ENCODE peak calls at places on chromosomes 7 and 10, in four cellular contexts. One of them, this sample, is unnamed.

GRCh38 chr10:15489431-15489830 is 118.3 kb upstream of the FAM171A1 start:
- DNase-seq in stimulated activated CD4-positive, alpha-beta T cell treated with anti-CD3 and anti-CD28 coated beads, Interleukin-4, amount 100 ng/mL, for 24 hours: no peak
- DNase-seq in fibroblast of pulmonary artery: no peak
- DNase-seq in DMS53: no peak
- DNase-seq in this sample: no peak

GRCh38 chr10:119203006-119203405 is 4.4 kb upstream of the GRK5 start:
- DNase-seq in stimulated activated CD4-positive, alpha-beta T cell treated with anti-CD3 and anti-CD28 coated beads, Interleukin-4, amount 100 ng/mL, for 24 hours: no peak
- DNase-seq in fibroblast of pulmonary artery: no peak
- DNase-seq in DMS53: no peak
- DNase-seq in this sample: no peak

GRCh38 chr10:79142064-79142491 is 73.3 kb downstream of the ZMIZ1 start:
- DNase-seq in stimulated activated CD4-positive, alpha-beta T cell treated with anti-CD3 and anti-CD28 coated beads, Interleukin-4, amount 100 ng/mL, for 24 hours: no peak
- DNase-seq in fibroblast of pulmonary artery: peak
- DNase-seq in DMS53: no peak
- DNase-seq in this sample: no peak

GRCh38 chr10:88152720-88153119 is 289.3 kb downstream of the PTEN start:
- DNase-seq in stimulated activated CD4-positive, alpha-beta T cell treated with anti-CD3 and anti-CD28 coated beads, Interleukin-4, amount 100 ng/mL, for 24 hours: peak
- DNase-seq in fibroblast of pulmonary artery: peak
- DNase-seq in DMS53: peak
- DNase-seq in this sample: no peak

GRCh38 chr7:123649956-123650355 is 5.7 kb upstream of the LMOD2 start:
- DNase-seq in stimulated activated CD4-positive, alpha-beta T cell treated with anti-CD3 and anti-CD28 coated beads, Interleukin-4, amount 100 ng/mL, for 24 hours: no peak
- DNase-seq in fibroblast of pulmonary artery: peak
- DNase-seq in DMS53: no peak
- DNase-seq in this sample: no peak

GRCh38 chr7:22726849-22727792 is at the start of gene IL6:
- DNase-seq in stimulated activated CD4-positive, alpha-beta T cell treated with anti-CD3 and anti-CD28 coated beads, Interleukin-4, amount 100 ng/mL, for 24 hours: no peak
- DNase-seq in fibroblast of pulmonary artery: peak
- DNase-seq in DMS53: peak
- DNase-seq in this sample: peak

GRCh38 chr7:126778101-126778500 is 474.6 kb downstream of the GRM8 start:
- DNase-seq in stimulated activated CD4-positive, alpha-beta T cell treated with anti-CD3 and anti-CD28 coated beads, Interleukin-4, amount 100 ng/mL, for 24 hours: no peak
- DNase-seq in fibroblast of pulmonary artery: no peak
- DNase-seq in DMS53: peak
- DNase-seq in this sample: no peak

GRCh38 chr10:63446716-63447440 is 18.9 kb downstream of the JMJD1C start:
- DNase-seq in stimulated activated CD4-positive, alpha-beta T cell treated with anti-CD3 and anti-CD28 coated beads, Interleukin-4, amount 100 ng/mL, for 24 hours: no peak
- DNase-seq in fibroblast of pulmonary artery: no peak
- DNase-seq in DMS53: no peak
- DNase-seq in this sample: no peak

GRCh38 chr7:97439637-97440214 is 292.2 kb upstream of the TAC1 start:
- DNase-seq in stimulated activated CD4-positive, alpha-beta T cell treated with anti-CD3 and anti-CD28 coated beads, Interleukin-4, amount 100 ng/mL, for 24 hours: no peak
- DNase-seq in fibroblast of pulmonary artery: no peak
- DNase-seq in DMS53: peak
- DNase-seq in this sample: no peak